ENCODE peak calls at places on chromosomes 11 and 22, in seven cellular contexts. One of them, this sample, is unnamed.

GRCh38 chr11:44032304-44033085 is 15.3 kb upstream of the ACCSL start:
- DNase-seq in stimulated activated naive B cell treated with anti-CD40 and anti-IgM and Interleukin-4, amounts not matched to agents 10 μg/mL and 1 μg/mL and 100 μg/mL, for 72 hours: no peak
- DNase-seq in activated CD4-positive, alpha-beta T cell treated with anti-CD3 and anti-CD28 coated beads, Interleukin-2, amount 10 ng/mL, durations not matched to agents 7 days and 5 days: no peak
- DNase-seq in HCT116: no peak
- DNase-seq in NCI-H1930: no peak
- DNase-seq in EL: peak
- DNase-seq in mammary epithelial cell: no peak
- DNase-seq in this sample: peak

GRCh38 chr11:65898656-65899355 is 1.4 kb downstream of the FOSL1 start:
- DNase-seq in mammary epithelial cell: peak
- DNase-seq in EL: no peak
- DNase-seq in NCI-H1930: no peak
- DNase-seq in activated CD4-positive, alpha-beta T cell treated with anti-CD3 and anti-CD28 coated beads, Interleukin-2, amount 10 ng/mL, durations not matched to agents 7 days and 5 days: no peak
- DNase-seq in HCT116: no peak
- DNase-seq in stimulated activated naive B cell treated with anti-CD40 and anti-IgM and Interleukin-4, amounts not matched to agents 10 μg/mL and 1 μg/mL and 100 μg/mL, for 72 hours: no peak
- DNase-seq in this sample: no peak

GRCh38 chr11:125315088-125315740 is 150.7 kb downstream of the PKNOX2 start:
- DNase-seq in EL: no peak
- DNase-seq in stimulated activated naive B cell treated with anti-CD40 and anti-IgM and Interleukin-4, amounts not matched to agents 10 μg/mL and 1 μg/mL and 100 μg/mL, for 72 hours: no peak
- DNase-seq in NCI-H1930: no peak
- DNase-seq in HCT116: no peak
- DNase-seq in mammary epithelial cell: no peak
- DNase-seq in activated CD4-positive, alpha-beta T cell treated with anti-CD3 and anti-CD28 coated beads, Interleukin-2, amount 10 ng/mL, durations not matched to agents 7 days and 5 days: no peak
- DNase-seq in this sample: no peak

GRCh38 chr11:21723681-21724080 is 469.2 kb upstream of the ANO5 start:
- DNase-seq in NCI-H1930: peak
- DNase-seq in mammary epithelial cell: no peak
- DNase-seq in HCT116: no peak
- DNase-seq in EL: no peak
- DNase-seq in stimulated activated naive B cell treated with anti-CD40 and anti-IgM and Interleukin-4, amounts not matched to agents 10 μg/mL and 1 μg/mL and 100 μg/mL, for 72 hours: no peak
- DNase-seq in activated CD4-positive, alpha-beta T cell treated with anti-CD3 and anti-CD28 coated beads, Interleukin-2, amount 10 ng/mL, durations not matched to agents 7 days and 5 days: no peak
- DNase-seq in this sample: no peak

GRCh38 chr22:24550028-24550901 is 4.7 kb downstream of the GUCD1 start:
- DNase-seq in stimulated activated naive B cell treated with anti-CD40 and anti-IgM and Interleukin-4, amounts not matched to agents 10 μg/mL and 1 μg/mL and 100 μg/mL, for 72 hours: no peak
- DNase-seq in mammary epithelial cell: no peak
- DNase-seq in activated CD4-positive, alpha-beta T cell treated with anti-CD3 and anti-CD28 coated beads, Interleukin-2, amount 10 ng/mL, durations not matched to agents 7 days and 5 days: no peak
- DNase-seq in HCT116: no peak
- DNase-seq in NCI-H1930: no peak
- DNase-seq in EL: no peak
- DNase-seq in this sample: no peak

GRCh38 chr11:12455938-12456337 is 78.6 kb downstream of the PARVA start:
- DNase-seq in NCI-H1930: no peak
- DNase-seq in activated CD4-positive, alpha-beta T cell treated with anti-CD3 and anti-CD28 coated beads, Interleukin-2, amount 10 ng/mL, durations not matched to agents 7 days and 5 days: no peak
- DNase-seq in stimulated activated naive B cell treated with anti-CD40 and anti-IgM and Interleukin-4, amounts not matched to agents 10 μg/mL and 1 μg/mL and 100 μg/mL, for 72 hours: no peak
- DNase-seq in EL: peak
- DNase-seq in mammary epithelial cell: no peak
- DNase-seq in HCT116: no peak
- DNase-seq in this sample: no peak

GRCh38 chr11:35602979-35603378 is 15.3 kb upstream of the FJX1 start:
- DNase-seq in activated CD4-positive, alpha-beta T cell treated with anti-CD3 and anti-CD28 coated beads, Interleukin-2, amount 10 ng/mL, durations not matched to agents 7 days and 5 days: no peak
- DNase-seq in EL: no peak
- DNase-seq in mammary epithelial cell: no peak
- DNase-seq in HCT116: no peak
- DNase-seq in stimulated activated naive B cell treated with anti-CD40 and anti-IgM and Interleukin-4, amounts not matched to agents 10 μg/mL and 1 μg/mL and 100 μg/mL, for 72 hours: no peak
- DNase-seq in NCI-H1930: no peak
- DNase-seq in this sample: no peak

GRCh38 chr11:3028808-3029207 is 28.4 kb downstream of the CARS1 start:
- DNase-seq in HCT116: no peak
- DNase-seq in NCI-H1930: no peak
- DNase-seq in activated CD4-positive, alpha-beta T cell treated with anti-CD3 and anti-CD28 coated beads, Interleukin-2, amount 10 ng/mL, durations not matched to agents 7 days and 5 days: no peak
- DNase-seq in mammary epithelial cell: no peak
- DNase-seq in EL: no peak
- DNase-seq in stimulated activated naive B cell treated with anti-CD40 and anti-IgM and Interleukin-4, amounts not matched to agents 10 μg/mL and 1 μg/mL and 100 μg/mL, for 72 hours: no peak
- DNase-seq in this sample: no peak

GRCh38 chr11:65205602-65205967 is 23.9 kb downstream of the CAPN1 start:
- DNase-seq in stimulated activated naive B cell treated with anti-CD40 and anti-IgM and Interleukin-4, amounts not matched to agents 10 μg/mL and 1 μg/mL and 100 μg/mL, for 72 hours: no peak
- DNase-seq in EL: no peak
- DNase-seq in mammary epithelial cell: no peak
- DNase-seq in HCT116: no peak
- DNase-seq in NCI-H1930: no peak
- DNase-seq in activated CD4-positive, alpha-beta T cell treated with anti-CD3 and anti-CD28 coated beads, Interleukin-2, amount 10 ng/mL, durations not matched to agents 7 days and 5 days: no peak
- DNase-seq in this sample: no peak

GRCh38 chr11:63573881-63574855 is 11.0 kb upstream of the PLAAT2 start:
- DNase-seq in EL: peak
- DNase-seq in HCT116: no peak
- DNase-seq in mammary epithelial cell: peak
- DNase-seq in activated CD4-positive, alpha-beta T cell treated with anti-CD3 and anti-CD28 coated beads, Interleukin-2, amount 10 ng/mL, durations not matched to agents 7 days and 5 days: peak
- DNase-seq in stimulated activated naive B cell treated with anti-CD40 and anti-IgM and Interleukin-4, amounts not matched to agents 10 μg/mL and 1 μg/mL and 100 μg/mL, for 72 hours: peak
- DNase-seq in NCI-H1930: no peak
- DNase-seq in this sample: no peak

GRCh38 chr11:60515144-60515855 is at the start of gene MS4A13:
- DNase-seq in activated CD4-positive, alpha-beta T cell treated with anti-CD3 and anti-CD28 coated beads, Interleukin-2, amount 10 ng/mL, durations not matched to agents 7 days and 5 days: no peak
- DNase-seq in EL: no peak
- DNase-seq in mammary epithelial cell: no peak
- DNase-seq in NCI-H1930: no peak
- DNase-seq in stimulated activated naive B cell treated with anti-CD40 and anti-IgM and Interleukin-4, amounts not matched to agents 10 μg/mL and 1 μg/mL and 100 μg/mL, for 72 hours: no peak
- DNase-seq in HCT116: no peak
- DNase-seq in this sample: no peak

GRCh38 chr11:122646549-122647340 is 8.8 kb upstream of the UBASH3B start:
- DNase-seq in activated CD4-positive, alpha-beta T cell treated with anti-CD3 and anti-CD28 coated beads, Interleukin-2, amount 10 ng/mL, durations not matched to agents 7 days and 5 days: no peak
- DNase-seq in NCI-H1930: no peak
- DNase-seq in EL: peak
- DNase-seq in stimulated activated naive B cell treated with anti-CD40 and anti-IgM and Interleukin-4, amounts not matched to agents 10 μg/mL and 1 μg/mL and 100 μg/mL, for 72 hours: no peak
- DNase-seq in mammary epithelial cell: peak
- DNase-seq in HCT116: no peak
- DNase-seq in this sample: no peak

GRCh38 chr11:75350743-75351540 is 519 bp downstream of the ARRB1 start:
- DNase-seq in activated CD4-positive, alpha-beta T cell treated with anti-CD3 and anti-CD28 coated beads, Interleukin-2, amount 10 ng/mL, durations not matched to agents 7 days and 5 days: peak
- DNase-seq in HCT116: no peak
- DNase-seq in mammary epithelial cell: no peak
- DNase-seq in NCI-H1930: no peak
- DNase-seq in stimulated activated naive B cell treated with anti-CD40 and anti-IgM and Interleukin-4, amounts not matched to agents 10 μg/mL and 1 μg/mL and 100 μg/mL, for 72 hours: no peak
- DNase-seq in EL: no peak
- DNase-seq in this sample: peak

GRCh38 chr11:71329731-71330130 is 77.4 kb upstream of the SHANK2 start:
- DNase-seq in activated CD4-positive, alpha-beta T cell treated with anti-CD3 and anti-CD28 coated beads, Interleukin-2, amount 10 ng/mL, durations not matched to agents 7 days and 5 days: no peak
- DNase-seq in EL: no peak
- DNase-seq in stimulated activated naive B cell treated with anti-CD40 and anti-IgM and Interleukin-4, amounts not matched to agents 10 μg/mL and 1 μg/mL and 100 μg/mL, for 72 hours: no peak
- DNase-seq in NCI-H1930: no peak
- DNase-seq in HCT116: no peak
- DNase-seq in mammary epithelial cell: no peak
- DNase-seq in this sample: peak

GRCh38 chr11:75996523-75997272 is 181.7 kb downstream of the UVRAG start:
- DNase-seq in HCT116: no peak
- DNase-seq in stimulated activated naive B cell treated with anti-CD40 and anti-IgM and Interleukin-4, amounts not matched to agents 10 μg/mL and 1 μg/mL and 100 μg/mL, for 72 hours: no peak
- DNase-seq in activated CD4-positive, alpha-beta T cell treated with anti-CD3 and anti-CD28 coated beads, Interleukin-2, amount 10 ng/mL, durations not matched to agents 7 days and 5 days: no peak
- DNase-seq in EL: peak
- DNase-seq in mammary epithelial cell: no peak
- DNase-seq in NCI-H1930: no peak
- DNase-seq in this sample: no peak

GRCh38 chr22:38082986-38083710 is 836 bp downstream of the SLC16A8 start:
- DNase-seq in EL: no peak
- DNase-seq in HCT116: no peak
- DNase-seq in NCI-H1930: no peak
- DNase-seq in activated CD4-positive, alpha-beta T cell treated with anti-CD3 and anti-CD28 coated beads, Interleukin-2, amount 10 ng/mL, durations not matched to agents 7 days and 5 days: no peak
- DNase-seq in stimulated activated naive B cell treated with anti-CD40 and anti-IgM and Interleukin-4, amounts not matched to agents 10 μg/mL and 1 μg/mL and 100 μg/mL, for 72 hours: no peak
- DNase-seq in mammary epithelial cell: no peak
- DNase-seq in this sample: no peak

GRCh38 chr11:72752088-72752914 is at the start of gene ARAP1:
- DNase-seq in NCI-H1930: peak
- DNase-seq in HCT116: peak
- DNase-seq in stimulated activated naive B cell treated with anti-CD40 and anti-IgM and Interleukin-4, amounts not matched to agents 10 μg/mL and 1 μg/mL and 100 μg/mL, for 72 hours: peak
- DNase-seq in activated CD4-positive, alpha-beta T cell treated with anti-CD3 and anti-CD28 coated beads, Interleukin-2, amount 10 ng/mL, durations not matched to agents 7 days and 5 days: peak
- DNase-seq in EL: peak
- DNase-seq in mammary epithelial cell: peak
- DNase-seq in this sample: no peak

GRCh38 chr11:68020575-68020974 is 9.9 kb upstream of the NDUFS8 start:
- DNase-seq in HCT116: no peak
- DNase-seq in activated CD4-positive, alpha-beta T cell treated with anti-CD3 and anti-CD28 coated beads, Interleukin-2, amount 10 ng/mL, durations not matched to agents 7 days and 5 days: no peak
- DNase-seq in mammary epithelial cell: no peak
- DNase-seq in EL: peak
- DNase-seq in stimulated activated naive B cell treated with anti-CD40 and anti-IgM and Interleukin-4, amounts not matched to agents 10 μg/mL and 1 μg/mL and 100 μg/mL, for 72 hours: no peak
- DNase-seq in NCI-H1930: peak
- DNase-seq in this sample: no peak

GRCh38 chr11:8714622-8715225 is 32.1 kb downstream of the RPL27A start:
- DNase-seq in stimulated activated naive B cell treated with anti-CD40 and anti-IgM and Interleukin-4, amounts not matched to agents 10 μg/mL and 1 μg/mL and 100 μg/mL, for 72 hours: no peak
- DNase-seq in mammary epithelial cell: no peak
- DNase-seq in HCT116: no peak
- DNase-seq in EL: peak
- DNase-seq in activated CD4-positive, alpha-beta T cell treated with anti-CD3 and anti-CD28 coated beads, Interleukin-2, amount 10 ng/mL, durations not matched to agents 7 days and 5 days: no peak
- DNase-seq in NCI-H1930: no peak
- DNase-seq in this sample: no peak